ENCODE peak calls at places on chromosomes 11 and 22, in seven cellular contexts. N, C, T, I, B, H and G are unnamed samples.

GRCh38 chr22:21797444-21798221 is 62.0 kb upstream of the YPEL1 start:
- DNase-seq in N (peak; percentile 90), H (no peak), B (no peak), T (no peak), I (no peak), C (no peak), G (no peak)

GRCh38 chr11:17915500-17916143 is 97.2 kb downstream of the SERGEF start:
- DNase-seq in I (no peak), C (peak; percentile 30), B (no peak), N (no peak), T (no peak), H (no peak), G (no peak)

GRCh38 chr11:133905677-133906156 is 51.1 kb downstream of the IGSF9B start:
- DNase-seq in C (peak; percentile 4), B (no peak), H (no peak), N (no peak), I (no peak), T (no peak), G (no peak)

GRCh38 chr11:91091564-91091963 is 868.7 kb upstream of the CHORDC1 start:
- DNase-seq in I (no peak), T (no peak), C (no peak), N (no peak), H (no peak), B (no peak), G (no peak)

GRCh38 chr22:25764270-25765015 is 22.5 kb downstream of the MYO18B start:
- DNase-seq in B (peak; percentile 16), C (peak; percentile 31), N (no peak), H (no peak), T (no peak), I (no peak), G (no peak)

GRCh38 chr11:118342503-118343161 is at the start of gene CD3D:
- DNase-seq in C (peak; percentile 84), T (no peak), B (no peak), H (peak; percentile 71), I (peak; percentile 84), N (no peak), G (no peak)

GRCh38 chr11:116465056-116465455 is 307.7 kb downstream of the BUD13 start:
- DNase-seq in H (no peak), T (no peak), B (no peak), N (no peak), I (no peak), C (no peak), G (no peak)

GRCh38 chr11:46122955-46123354 is 1.7 kb upstream of the PHF21A start:
- DNase-seq in C (no peak), I (no peak), H (no peak), T (no peak), N (peak; percentile 32), B (no peak), G (no peak)

GRCh38 chr11:36304349-36304748 is 8.3 kb downstream of the PRR5L start:
- DNase-seq in I (no peak), T (no peak), H (no peak), N (no peak), C (no peak), B (no peak), G (no peak)

GRCh38 chr11:12602421-12602820 is 71.8 kb upstream of the TEAD1 start:
- DNase-seq in T (no peak), H (no peak), B (no peak), I (no peak), N (no peak), C (no peak), G (no peak)

GRCh38 chr22:37930270-37930951 is 23.0 kb downstream of the C22orf23 start:
- DNase-seq in H (no peak), T (no peak), N (no peak), C (peak; percentile 36), B (no peak), I (peak; percentile 33), G (no peak)